ENCODE peak calls at places on chromosome 18, in six cellular contexts. H, I, J, S, L and P are unnamed samples.

GRCh38 chr18:213977-214376 is 53.9 kb downstream of the THOC1 start:
- DNase-seq in L (no peak), I (no peak), J (no peak), S (no peak), H (no peak), P (no peak)

GRCh38 chr18:2961828-2962227 is 51.1 kb downstream of the LPIN2 start:
- DNase-seq in H (no peak), I (no peak), S (no peak), J (peak; percentile 60), L (no peak), P (no peak)

GRCh38 chr18:33606621-33607020 is 28.6 kb downstream of the ASXL3 start:
- DNase-seq in J (no peak), L (no peak), I (no peak), H (no peak), S (no peak), P (no peak)

GRCh38 chr18:78634061-78634696 is 345.4 kb upstream of the SALL3 start:
- DNase-seq in S (no peak), I (no peak), J (no peak), H (no peak), L (peak; percentile 40), P (no peak)

GRCh38 chr18:79950440-79951341 is 762 bp downstream of the SLC66A2 start:
- DNase-seq in J (no peak), L (peak; percentile 67), I (peak; percentile 71), S (peak; percentile 85), H (no peak), P (no peak)

GRCh38 chr18:74946646-74947045 is 262.3 kb downstream of the PTGR3 start:
- DNase-seq in S (no peak), J (no peak), I (no peak), H (no peak), L (no peak), P (no peak)

GRCh38 chr18:45619062-45619825 is 4.0 kb downstream of the SLC14A2 start:
- DNase-seq in I (no peak), S (no peak), H (no peak), J (no peak), L (peak; percentile 87), P (peak; percentile 60)

GRCh38 chr18:67402543-67402942 is 114.0 kb downstream of the DSEL start:
- DNase-seq in H (no peak), I (no peak), J (peak; percentile 91), L (no peak), S (no peak), P (no peak)

GRCh38 chr18:3552305-3552704 is 102.3 kb downstream of the TGIF1 start:
- DNase-seq in H (no peak), S (no peak), I (no peak), L (no peak), J (no peak), P (no peak)

GRCh38 chr18:13416208-13416607 is 197.6 kb downstream of the LDLRAD4 start:
- DNase-seq in I (no peak), S (no peak), H (no peak), L (no peak), J (no peak), P (no peak)

GRCh38 chr18:74333091-74333490 is 17.5 kb downstream of the C18orf63 start:
- DNase-seq in I (no peak), L (no peak), S (no peak), H (no peak), J (no peak), P (no peak)

GRCh38 chr18:24995056-24995455 is 356.9 kb downstream of the ZNF521 start:
- DNase-seq in S (no peak), J (peak; percentile 48), L (no peak), H (no peak), I (no peak), P (no peak)

GRCh38 chr18:71784777-71785176 is 759.4 kb downstream of the CBLN2 start:
- DNase-seq in H (no peak), L (no peak), J (no peak), S (no peak), I (no peak), P (no peak)

GRCh38 chr18:43578636-43579203 is 301.4 kb upstream of the SYT4 start:
- DNase-seq in S (peak; percentile 9), H (no peak), L (no peak), I (no peak), J (peak; percentile 16), P (no peak)

GRCh38 chr18:56509656-56510055 is 128.7 kb downstream of the TXNL1 start:
- DNase-seq in I (no peak), L (no peak), S (no peak), H (no peak), J (peak; percentile 77), P (no peak)

GRCh38 chr18:5197461-5197860 is 404 bp upstream of the AKAIN1 start:
- DNase-seq in H (no peak), I (no peak), L (no peak), J (no peak), S (no peak), P (no peak)

GRCh38 chr18:79523221-79523737 is 127.5 kb downstream of the NFATC1 start:
- DNase-seq in L (peak; percentile 16), S (no peak), H (no peak), I (peak; percentile 54), J (no peak), P (no peak)

GRCh38 chr18:57544958-57545661 is 41.4 kb downstream of the FECH start:
- DNase-seq in L (no peak), J (no peak), I (no peak), S (no peak), H (no peak), P (no peak)

GRCh38 chr18:44149706-44150105 is 531.0 kb upstream of the SETBP1 start:
- DNase-seq in H (no peak), L (no peak), J (peak; percentile 92), S (no peak), I (no peak), P (no peak)

GRCh38 chr18:68480196-68480595 is 234.7 kb downstream of the TMX3 start:
- DNase-seq in H (no peak), I (no peak), S (no peak), L (no peak), J (peak; percentile 19), P (no peak)

GRCh38 chr18:12628706-12629702 is 28.9 kb downstream of the SPIRE1 start:
- DNase-seq in J (peak; percentile 80), H (no peak), I (no peak), S (no peak), L (no peak), P (no peak)

GRCh38 chr18:32772580-32773186 is at the start of gene KLHL14:
- DNase-seq in J (no peak), H (no peak), I (no peak), L (no peak), S (no peak), P (no peak)

GRCh38 chr18:12838178-12838634 is 45.8 kb downstream of the PTPN2 start:
- DNase-seq in I (no peak), L (no peak), H (no peak), J (peak; percentile 90), S (no peak), P (no peak)

GRCh38 chr18:28365406-28365805 is 188.5 kb upstream of the CDH2 start:
- DNase-seq in L (no peak), I (no peak), J (peak; percentile 51), H (no peak), S (no peak), P (no peak)

GRCh38 chr18:59357928-59358327 is 1.1 kb downstream of the LMAN1 start:
- DNase-seq in J (peak; percentile 89), L (no peak), I (no peak), S (no peak), H (peak; percentile 4), P (no peak)

GRCh38 chr18:11872479-11873136 is 21.4 kb downstream of the CHMP1B start:
- DNase-seq in J (no peak), I (no peak), S (no peak), L (peak; percentile 56), H (peak; percentile 36), P (no peak)

GRCh38 chr18:70523798-70524182 is 234.9 kb downstream of the SOCS6 start:
- DNase-seq in S (no peak), L (no peak), H (no peak), I (no peak), J (no peak), P (no peak)

GRCh38 chr18:58268849-58269248 is 224.8 kb downstream of the NEDD4L start:
- DNase-seq in L (no peak), S (no peak), H (peak; percentile 75), J (peak; percentile 82), I (no peak), P (no peak)

GRCh38 chr18:57856128-57856527 is 53.0 kb upstream of the ATP8B1 start:
- DNase-seq in S (no peak), L (no peak), H (no peak), J (no peak), I (no peak), P (no peak)

GRCh38 chr18:62612246-62612645 is 89.4 kb downstream of the ZCCHC2 start:
- DNase-seq in H (no peak), I (no peak), S (no peak), J (no peak), L (no peak), P (no peak)
- H3K27ac ChIP-seq in H (no peak overlapping the region), I (no peak overlapping the region), S (no peak overlapping the region), J (no peak overlapping the region), L (no peak overlapping the region), P (peak overlapping the region; percentile 80)

DNA sequence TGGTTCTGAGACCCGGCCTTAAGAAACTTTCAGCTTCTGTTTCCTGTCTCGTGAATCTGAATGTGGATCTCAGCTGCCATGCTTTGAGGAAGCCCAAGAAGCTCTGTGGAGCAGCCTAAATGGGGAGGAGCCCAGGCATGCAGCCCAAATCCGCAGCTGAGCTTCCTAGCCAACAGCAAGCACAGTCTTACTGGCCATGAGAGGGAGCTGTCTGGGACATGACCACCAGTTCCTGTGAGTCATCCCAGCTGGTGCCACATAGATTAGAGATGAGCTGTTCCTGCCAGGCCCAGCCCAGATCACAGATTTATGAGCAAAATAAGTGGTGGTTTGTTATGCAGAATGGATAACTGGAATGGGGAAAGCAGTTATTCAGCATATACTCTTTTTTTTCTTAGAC is 224.4 kb upstream of the APCDD1 start:
- DNase-seq in S (no peak), I (no peak), H (peak; percentile 44), J (peak; percentile 91), L (no peak), P (no peak)
- TF ChIP-seq CTCF in S (no peak), I (no peak), H (peak; percentile 21), J (peak; percentile 40), L (no peak), P (no peak)

GRCh38 chr18:23073996-23074606 is 61.2 kb upstream of the CABLES1 start:
- DNase-seq in J (no peak), S (no peak), I (no peak), H (no peak), L (no peak), P (no peak)

GRCh38 chr18:23068692-23069305 is 66.5 kb upstream of the CABLES1 start:
- DNase-seq in J (no peak), I (no peak), S (no peak), H (no peak), L (no peak), P (no peak)

GRCh38 chr18:23069481-23069880 is 65.8 kb upstream of the CABLES1 start:
- DNase-seq in J (no peak), L (no peak), H (no peak), S (no peak), I (no peak), P (no peak)

GRCh38 chr18:23071285-23071684 is 64.0 kb upstream of the CABLES1 start:
- DNase-seq in I (no peak), H (no peak), J (peak; percentile 31), L (no peak), S (no peak), P (peak; percentile 22)

GRCh38 chr18:23072079-23072478 is 63.2 kb upstream of the CABLES1 start:
- DNase-seq in J (no peak), S (no peak), L (no peak), H (no peak), I (no peak), P (no peak)
- H3K27ac ChIP-seq in J (no peak overlapping the region), S (no peak overlapping the region), L (no peak overlapping the region), H (no peak overlapping the region), I (no peak overlapping the region), P (no peak overlapping the region)

GRCh38 chr18:39966275-39966674 is 1988.8 kb upstream of the PIK3C3 start:
- DNase-seq in J (no peak), S (no peak), I (no peak), H (no peak), L (no peak), P (no peak)
- TF ChIP-seq CTCF in J (peak; percentile 18), S (no peak), I (no peak), H (peak; percentile 39), L (no peak), P (no peak)